ENCODE peak calls at places on chromosomes 13 and 19, in eight cellular contexts. D is AG09319; N is NT2/D1; F is activated CD4-positive, alpha-beta T cell treated with anti-CD3 and anti-CD28 coated beads, Interleukin-2, amount 50 U/mL, for 1 hour; T is GM04503; G is CD4-positive, alpha-beta memory T cell; P is prostate gland; J is occipital lobe. K is an unnamed sample.

GRCh38 chr19:45863840-45864628 is at the start of gene FOXA3:
- DNase-seq in T (no peak), N (no peak), G (peak; percentile 60), P (no peak), D (no peak), F (peak; percentile 49), J (no peak), K (no peak)

GRCh38 chr19:4851551-4852290 is 15.7 kb downstream of the PLIN3 start:
- DNase-seq in D (no peak), G (peak; percentile 72), P (peak; percentile 34), J (peak; percentile 17), T (no peak), N (peak; percentile 62), F (peak; percentile 77), K (no peak)

GRCh38 chr13:78680611-78681010 is 21.7 kb upstream of the OBI1 start:
- DNase-seq in N (no peak), D (no peak), F (no peak), J (no peak), G (no peak), P (no peak), T (no peak), K (no peak)

GRCh38 chr19:12834976-12835757 is 788 bp upstream of the RTBDN start:
- DNase-seq in F (no peak), T (no peak), D (no peak), P (no peak), G (no peak), J (no peak), N (no peak), K (no peak)

GRCh38 chr19:18185538-18185937 is 7.5 kb upstream of the MPV17L2 start:
- DNase-seq in D (no peak), J (no peak), P (no peak), N (peak; percentile 75), T (no peak), F (no peak), G (no peak), K (no peak)

GRCh38 chr19:13774217-13775191 is at the start of gene C19orf53:
- DNase-seq in T (peak; percentile 78), G (peak; percentile 87), F (peak; percentile 82), N (peak; percentile 91), D (peak; percentile 77), P (peak; percentile 90), J (peak; percentile 86), K (no peak)

GRCh38 chr19:28332886-28333285 is 880.1 kb downstream of the UQCRFS1 start:
- DNase-seq in F (no peak), G (no peak), D (no peak), P (no peak), T (no peak), N (no peak), J (no peak), K (peak; percentile 44)

GRCh38 chr13:21825801-21826200 is 154.9 kb downstream of the FGF9 start:
- DNase-seq in P (no peak), G (no peak), N (no peak), D (no peak), J (no peak), F (no peak), T (peak; percentile 27), K (no peak)

GRCh38 chr19:31099470-31100190 is 249.6 kb downstream of the TSHZ3 start:
- DNase-seq in T (no peak), G (no peak), P (no peak), F (no peak), D (peak; percentile 19), N (no peak), J (no peak), K (no peak)

GRCh38 chr13:82566864-82567263 is 1315.4 kb downstream of the SLITRK1 start:
- DNase-seq in T (no peak), G (no peak), P (no peak), F (no peak), D (no peak), N (no peak), J (no peak), K (no peak)